ENCODE peak calls at places on chromosomes 2 and 18, in nine cellular contexts. Z, N, K, W, Y, J, D, P and V are unnamed samples.
A peak's percentile ranks its signal among the peaks of the same experiment; 100 is the strongest.

GRCh38 chr2:231947694-231948093 is 13.8 kb upstream of the DIS3L2 start:
- DNase-seq in Z (no peak), N (no peak), K (no peak), W (no peak), Y (no peak), J (no peak), D (no peak), P (no peak), V (no peak)

GRCh38 chr18:66271927-66272326 is 332.0 kb downstream of the CDH19 start:
- DNase-seq in Z (no peak), N (no peak), K (no peak), W (no peak), Y (no peak), J (no peak), D (no peak), P (no peak), V (no peak)

GRCh38 chr2:238169708-238170251 is 11.0 kb downstream of the ERFE start:
- DNase-seq in Z (no peak), N (peak; percentile 20), K (no peak), W (peak; percentile 51), Y (peak; percentile 89), J (no peak), D (no peak), P (peak; percentile 98), V (peak; percentile 99)

GRCh38 chr18:31954349-31954748 is 11.4 kb upstream of the TRAPPC8 start:
- DNase-seq in Z (no peak), N (no peak), K (no peak), W (peak; percentile 63), Y (no peak), J (peak; percentile 84), D (peak; percentile 90), P (peak; percentile 25), V (peak; percentile 46)

GRCh38 chr2:223488814-223489213 is 113.3 kb downstream of the SCG2 start:
- DNase-seq in Z (no peak), N (peak; percentile 69), K (no peak), W (peak; percentile 50), Y (no peak), J (no peak), D (no peak), P (peak; percentile 44), V (no peak)

GRCh38 chr18:3710712-3711269 is 260.8 kb downstream of the TGIF1 start:
- DNase-seq in Z (no peak), N (peak; percentile 20), K (no peak), W (peak; percentile 52), Y (no peak), J (peak; percentile 75), D (peak; percentile 91), P (no peak), V (no peak)

GRCh38 chr18:65592419-65592818 is 158.4 kb upstream of the CDH7 start:
- DNase-seq in Z (no peak), N (no peak), K (no peak), W (peak; percentile 24), Y (no peak), J (no peak), D (no peak), P (no peak), V (no peak)

GRCh38 chr18:55265916-55266488 is 306.7 kb upstream of the CCDC68 start:
- DNase-seq in Z (no peak), N (no peak), K (no peak), W (no peak), Y (no peak), J (no peak), D (no peak), P (peak; percentile 53), V (peak; percentile 65)

GRCh38 chr2:136490100-136490499 is 275.2 kb upstream of the THSD7B start:
- DNase-seq in Z (no peak), N (no peak), K (no peak), W (no peak), Y (no peak), J (no peak), D (no peak), P (no peak), V (no peak)

GRCh38 chr18:48679236-48679635 is 140.4 kb downstream of the CTIF start:
- DNase-seq in Z (no peak), N (no peak), K (no peak), W (no peak), Y (no peak), J (no peak), D (no peak), P (peak; percentile 31), V (no peak)

GRCh38 chr18:69992776-69993175 is 45.1 kb upstream of the CD226 start:
- DNase-seq in Z (no peak), N (no peak), K (no peak), W (no peak), Y (no peak), J (no peak), D (no peak), P (peak; percentile 31), V (peak; percentile 68)

GRCh38 chr2:28347193-28347592 is 45.5 kb upstream of the FOSL2 start:
- DNase-seq in Z (no peak), N (no peak), K (no peak), W (no peak), Y (no peak), J (no peak), D (no peak), P (no peak), V (no peak)

GRCh38 chr2:30382995-30383394 is 64.1 kb upstream of the LCLAT1 start:
- DNase-seq in Z (no peak), N (no peak), K (no peak), W (no peak), Y (no peak), J (no peak), D (no peak), P (no peak), V (no peak)

GRCh38 chr2:48725696-48726494 is 29.6 kb downstream of the LHCGR start:
- DNase-seq in Z (no peak), N (no peak), K (no peak), W (no peak), Y (no peak), J (no peak), D (no peak), P (no peak), V (no peak)

GRCh38 chr2:10566021-10566420 is 117.9 kb upstream of the ODC1 start:
- DNase-seq in Z (no peak), N (no peak), K (no peak), W (no peak), Y (no peak), J (no peak), D (no peak), P (no peak), V (no peak)

DNA sequence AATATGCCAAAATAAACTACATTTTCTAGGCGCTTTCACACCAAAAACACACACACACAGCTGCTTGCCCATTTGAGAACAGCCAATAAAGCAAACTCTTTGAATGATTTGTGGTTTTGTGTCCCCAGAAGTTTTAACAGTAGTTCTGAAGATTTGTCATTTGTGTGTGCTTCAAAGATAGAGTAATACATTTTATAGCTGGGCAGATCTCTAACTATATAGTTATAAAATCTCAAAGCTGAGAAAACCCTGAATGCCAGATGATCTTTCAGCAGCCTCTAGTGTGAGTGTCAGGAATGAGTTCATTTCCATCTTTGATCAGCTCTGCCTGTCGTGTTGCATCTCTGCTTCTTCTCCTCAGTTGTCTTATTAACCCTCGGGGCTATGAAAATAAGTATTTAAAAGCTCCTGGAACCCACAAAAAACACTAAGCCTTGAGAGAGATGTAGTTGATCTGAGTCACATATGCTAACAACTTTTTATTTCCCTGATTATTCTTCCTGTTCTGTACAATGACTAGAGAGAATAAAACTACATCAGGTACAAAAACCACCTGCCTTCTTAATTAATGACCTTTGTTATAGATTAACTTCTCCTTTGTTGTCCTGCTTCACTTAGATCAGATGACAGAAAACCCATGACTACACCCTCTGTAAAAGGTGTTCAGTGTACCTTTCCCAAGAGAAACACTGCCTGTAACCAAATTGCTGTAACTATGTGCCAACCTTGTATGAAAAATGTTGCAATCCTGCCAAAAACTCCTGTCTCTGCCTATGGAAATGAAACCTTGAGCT is 30.0 kb upstream of the SLC3A1 start:
- DNase-seq in Z (no peak), N (no peak), K (no peak), W (peak; percentile 56), Y (no peak), J (no peak), D (no peak), P (no peak), V (no peak)
- H3K4me3 ChIP-seq in Z (no peak overlapping the region), N (no peak overlapping the region), K (no peak overlapping the region), W (no peak overlapping the region), Y (no peak overlapping the region), J (no peak overlapping the region), D (peak overlapping the region; percentile 40), P (no peak overlapping the region), V (no peak overlapping the region)

GRCh38 chr2:174172802-174173355 is 75.5 kb downstream of the OLA1 start:
- DNase-seq in Z (no peak), N (no peak), K (no peak), W (no peak), Y (no peak), J (no peak), D (no peak), P (no peak), V (no peak)
- H3K4me3 ChIP-seq in Z (no peak overlapping the region), N (no peak overlapping the region), K (no peak overlapping the region), W (no peak overlapping the region), Y (no peak overlapping the region), J (no peak overlapping the region), D (no peak overlapping the region), P (no peak overlapping the region), V (no peak overlapping the region)

GRCh38 chr2:234679766-234680687 is 183.1 kb upstream of the ARL4C start:
- DNase-seq in Z (no peak), N (no peak), K (no peak), W (peak; percentile 66), Y (peak; percentile 93), J (peak; percentile 86), D (peak; percentile 67), P (peak; percentile 95), V (peak; percentile 89)

GRCh38 chr2:234677758-234678538 is 181.1 kb upstream of the ARL4C start:
- DNase-seq in Z (no peak), N (no peak), K (no peak), W (no peak), Y (no peak), J (no peak), D (no peak), P (peak; percentile 37), V (no peak)

GRCh38 chr2:234679151-234679765 is 182.4 kb upstream of the ARL4C start:
- DNase-seq in Z (no peak), N (no peak), K (no peak), W (no peak), Y (no peak), J (no peak), D (no peak), P (no peak), V (no peak)

GRCh38 chr2:234676859-234677450 is 180.1 kb upstream of the ARL4C start:
- DNase-seq in Z (peak; percentile 51), N (no peak), K (no peak), W (no peak), Y (no peak), J (no peak), D (no peak), P (no peak), V (no peak)

DNA sequence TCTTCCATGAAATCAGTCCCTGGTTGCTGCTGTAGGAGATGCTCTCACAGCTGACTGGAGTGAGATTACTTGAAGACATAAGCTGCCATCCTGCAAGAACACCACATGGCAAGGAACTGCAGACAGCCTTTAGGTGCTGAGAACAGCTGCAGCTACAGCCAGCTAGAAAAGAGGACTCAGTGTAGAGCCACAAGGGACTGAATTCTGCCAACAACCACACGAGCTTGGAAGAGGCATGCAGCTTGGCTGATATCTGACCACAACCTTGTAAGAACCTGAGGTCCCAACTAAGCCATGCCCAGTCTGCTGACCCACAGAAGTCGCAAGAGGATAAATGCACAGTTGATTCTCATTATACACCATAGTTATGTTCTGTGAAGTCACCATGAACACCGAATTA is 181.8 kb upstream of the ARL4C start:
- DNase-seq in Z (no peak), N (no peak), K (no peak), W (no peak), Y (peak; percentile 90), J (no peak), D (no peak), P (peak; percentile 74), V (peak; percentile 97)
- H3K4me3 ChIP-seq in Z (no peak overlapping the region), N (no peak overlapping the region), K (no peak overlapping the region), W (no peak overlapping the region), Y (no peak overlapping the region), J (no peak overlapping the region), D (no peak overlapping the region), P (no peak overlapping the region), V (no peak overlapping the region)

GRCh38 chr2:205769494-205769848 is 87.2 kb downstream of the NRP2 start:
- DNase-seq in Z (no peak), N (no peak), K (no peak), W (no peak), Y (peak; percentile 56), J (no peak), D (no peak), P (peak; percentile 90), V (peak; percentile 85)
- H3K4me3 ChIP-seq in Z (no peak overlapping the region), N (no peak overlapping the region), K (no peak overlapping the region), W (no peak overlapping the region), Y (no peak overlapping the region), J (no peak overlapping the region), D (no peak overlapping the region), P (no peak overlapping the region), V (no peak overlapping the region)